ENCODE peak calls at places on chromosomes 2 and 18, in four cellular contexts. M is CD8-positive, alpha-beta memory T cell; F is ascending aorta; Z is spleen. C is an unnamed sample.

GRCh38 chr2:200077210-200077650 is 121.8 kb downstream of the MAIP1 start:
- DNase-seq in Z (no peak), M (no peak), F (no peak), C (no peak)

GRCh38 chr2:68561372-68561771 is 82.0 kb upstream of the PROKR1 start:
- DNase-seq in M (no peak), F (no peak), Z (no peak), C (no peak)

GRCh38 chr2:166764702-166765101 is 123.6 kb upstream of the XIRP2 start:
- DNase-seq in M (no peak), Z (no peak), F (no peak), C (no peak)

GRCh38 chr18:75497576-75497975 is 70.1 kb upstream of the SMIM21 start:
- DNase-seq in F (no peak), Z (no peak), M (no peak), C (no peak)

GRCh38 chr18:4631239-4631638 is 176.1 kb upstream of the DLGAP1 start:
- DNase-seq in F (no peak), Z (no peak), M (no peak), C (no peak)

GRCh38 chr2:234964631-234965461 is 13.0 kb downstream of the SH3BP4 start:
- DNase-seq in M (no peak), F (no peak), Z (peak), C (no peak)

GRCh38 chr18:49178736-49179135 is 228.0 kb upstream of the SMAD7 start:
- DNase-seq in Z (no peak), M (no peak), F (no peak), C (peak)

GRCh38 chr2:144357623-144358400 is 162.1 kb downstream of the ZEB2 start:
- DNase-seq in F (peak), M (no peak), Z (no peak), C (no peak)

GRCh38 chr2:120275617-120276400 is 23.2 kb downstream of the RALB start:
- DNase-seq in M (no peak), Z (no peak), F (no peak), C (no peak)

GRCh38 chr2:120278901-120279300 is 26.2 kb downstream of the RALB start:
- DNase-seq in Z (no peak), F (no peak), M (no peak), C (no peak)

GRCh38 chr2:120283649-120284048 is 31.0 kb downstream of the RALB start:
- DNase-seq in F (no peak), Z (no peak), M (no peak), C (no peak)

GRCh38 chr2:120277505-120278205 is 25.0 kb downstream of the RALB start:
- DNase-seq in F (no peak), M (no peak), Z (no peak), C (no peak)

DNA sequence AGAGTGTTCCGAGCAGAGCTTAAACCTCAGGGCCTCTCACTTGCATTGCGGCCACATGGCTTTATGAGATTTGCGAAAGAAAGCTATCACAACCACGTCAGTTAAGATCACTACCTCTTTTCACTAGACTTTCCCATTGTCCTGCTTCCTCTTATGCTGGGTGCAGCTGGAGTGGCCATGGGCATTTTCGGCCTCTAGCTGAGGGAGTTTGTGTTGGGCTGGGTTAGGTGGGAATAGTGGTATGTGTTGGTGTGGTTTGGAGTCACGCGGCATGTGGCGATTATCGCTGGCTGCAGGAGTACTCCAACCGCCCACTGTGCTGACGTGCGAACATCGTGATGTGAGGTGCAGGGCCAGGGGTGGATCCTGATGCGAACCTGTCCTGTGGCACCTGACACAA is 27.1 kb downstream of the RALB start:
- DNase-seq in M (no peak), F (no peak), Z (no peak), C (no peak)
- H3K27ac ChIP-seq in M (no peak), F (no peak), Z (no peak), C (no peak)

DNA sequence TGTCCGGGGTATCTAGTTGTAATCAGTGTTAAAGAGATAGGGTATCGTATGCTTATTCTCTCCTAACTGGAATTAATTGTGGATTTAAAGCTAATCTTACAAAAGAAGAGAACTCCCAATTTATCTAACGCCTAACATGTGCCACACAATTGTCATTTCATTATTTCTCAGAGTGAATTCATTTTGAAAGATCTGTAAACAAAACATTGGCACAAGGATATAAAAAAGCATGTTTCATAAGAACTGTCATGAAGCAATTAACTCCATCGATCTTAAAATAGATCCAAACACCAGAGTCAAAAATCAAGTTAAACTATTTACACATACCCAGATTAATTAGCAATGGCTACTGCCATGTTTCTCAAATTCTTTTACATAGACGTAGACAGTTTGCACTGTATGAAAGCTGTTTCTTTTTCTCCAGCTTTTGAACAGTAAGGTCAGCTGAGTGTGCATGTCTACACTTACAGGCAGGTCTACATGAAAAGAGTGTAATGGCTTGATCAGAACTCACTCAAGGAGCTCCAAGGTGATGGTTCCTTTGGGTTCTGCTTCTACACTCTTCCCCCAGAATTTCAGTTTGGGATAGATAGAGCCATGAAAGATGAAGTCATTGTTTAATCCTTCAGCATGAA is 38.8 kb downstream of the CABYR start:
- DNase-seq in M (no peak), F (no peak), Z (no peak), C (no peak)
- H3K27ac ChIP-seq in M (no peak), F (no peak), Z (no peak), C (no peak)

GRCh38 chr2:191049728-191050639 is 36.0 kb upstream of the STAT1 start:
- DNase-seq in F (no peak), Z (no peak), M (no peak), C (no peak)

GRCh38 chr2:191043438-191043837 is 29.5 kb upstream of the STAT1 start:
- DNase-seq in M (no peak), Z (no peak), F (no peak), C (no peak)

GRCh38 chr2:191048073-191048472 is 34.1 kb upstream of the STAT1 start:
- DNase-seq in F (no peak), M (no peak), Z (no peak), C (no peak)

GRCh38 chr2:191041418-191042161 is 27.6 kb upstream of the STAT1 start:
- DNase-seq in Z (no peak), F (no peak), M (no peak), C (no peak)

GRCh38 chr2:191045141-191045540 is 31.2 kb upstream of the STAT1 start:
- DNase-seq in M (no peak), F (no peak), Z (no peak), C (no peak)
- H3K27ac ChIP-seq in M (no peak), F (no peak), Z (no peak), C (no peak)

GRCh38 chr2:201697899-201698298 is 545 bp downstream of the MPP4 start:
- DNase-seq in Z (no peak), M (no peak), F (no peak), C (no peak)

GRCh38 chr2:201696151-201696659 is 2.2 kb downstream of the MPP4 start:
- DNase-seq in F (no peak), Z (no peak), M (no peak), C (no peak)

GRCh38 chr2:201699384-201699783 is 940 bp upstream of the MPP4 start:
- DNase-seq in Z (no peak), F (no peak), M (no peak), C (no peak)

GRCh38 chr2:201701591-201701990 is 3.1 kb upstream of the MPP4 start:
- DNase-seq in Z (no peak), F (no peak), M (no peak), C (no peak)

GRCh38 chr2:201698588-201699226 is at the start of gene MPP4:
- DNase-seq in M (no peak), F (no peak), Z (no peak), C (no peak)
- H3K27ac ChIP-seq in M (no peak), F (peak), Z (no peak), C (no peak)

GRCh38 chr2:16952805-16953204 is 287.2 kb upstream of the CYRIA start:
- DNase-seq in F (no peak), M (no peak), Z (no peak), C (no peak)
- H3K27ac ChIP-seq in F (no peak), M (no peak), Z (no peak), C (no peak)

GRCh38 chr18:9221040-9221439 is 84.5 kb downstream of the ANKRD12 start:
- DNase-seq in F (no peak), M (no peak), Z (no peak), C (no peak)
- H3K27ac ChIP-seq in F (no peak), M (no peak), Z (no peak), C (no peak)

C was measured in caudate nucleus.